ENCODE peak calls at places on chromosome 3, in six cellular contexts. R, X, O, Y, W and D are unnamed samples.

GRCh38 chr3:18425641-18426403 is 683 bp upstream of the SATB1 start:
- DNase-seq in R (no peak), X (peak), O (no peak), Y (peak), W (peak), D (peak)

GRCh38 chr3:128584412-128585020 is 66.1 kb downstream of the RPN1 start:
- DNase-seq in R (peak), X (peak), O (peak), Y (peak), W (peak), D (peak)

GRCh38 chr3:152719264-152719663 is 115.7 kb upstream of the P2RY1 start:
- DNase-seq in R (peak), X (no peak), O (no peak), Y (peak), W (no peak), D (no peak)

GRCh38 chr3:53495091-53495517 is 693 bp downstream of the CACNA1D start:
- DNase-seq in R (no peak), X (peak), O (peak), Y (no peak), W (no peak), D (no peak)

GRCh38 chr3:194928183-194928736 is 242.6 kb downstream of the FAM43A start:
- DNase-seq in R (peak), X (no peak), O (no peak), Y (peak), W (no peak), D (no peak)

GRCh38 chr3:54053882-54054281 is 68.5 kb upstream of the CACNA2D3 start:
- DNase-seq in R (no peak), X (no peak), O (no peak), Y (no peak), W (no peak), D (no peak)

GRCh38 chr3:108099679-108100428 is 9.0 kb upstream of the CD47 start:
- DNase-seq in R (no peak), X (no peak), O (no peak), Y (no peak), W (peak), D (peak)

GRCh38 chr3:57068437-57069089 is 8.1 kb downstream of the SPATA12 start:
- DNase-seq in R (peak), X (peak), O (no peak), Y (peak), W (peak), D (peak)

GRCh38 chr3:61894988-61895935 is 333.9 kb downstream of the PTPRG start:
- DNase-seq in R (peak), X (peak), O (no peak), Y (peak), W (peak), D (peak)

GRCh38 chr3:190089711-190090110 is 31.0 kb downstream of the P3H2 start:
- DNase-seq in R (peak), X (no peak), O (no peak), Y (no peak), W (no peak), D (no peak)

GRCh38 chr3:30698549-30698948 is 92.1 kb downstream of the TGFBR2 start:
- DNase-seq in R (no peak), X (no peak), O (no peak), Y (no peak), W (no peak), D (no peak)

GRCh38 chr3:80232760-80233159 is 465.0 kb upstream of the ROBO1 start:
- DNase-seq in R (peak), X (peak), O (peak), Y (peak), W (no peak), D (no peak)

GRCh38 chr3:122560680-122561079 is 3.4 kb downstream of the PARP9 start:
- DNase-seq in R (peak), X (peak), O (peak), Y (peak), W (peak), D (no peak)

DNA sequence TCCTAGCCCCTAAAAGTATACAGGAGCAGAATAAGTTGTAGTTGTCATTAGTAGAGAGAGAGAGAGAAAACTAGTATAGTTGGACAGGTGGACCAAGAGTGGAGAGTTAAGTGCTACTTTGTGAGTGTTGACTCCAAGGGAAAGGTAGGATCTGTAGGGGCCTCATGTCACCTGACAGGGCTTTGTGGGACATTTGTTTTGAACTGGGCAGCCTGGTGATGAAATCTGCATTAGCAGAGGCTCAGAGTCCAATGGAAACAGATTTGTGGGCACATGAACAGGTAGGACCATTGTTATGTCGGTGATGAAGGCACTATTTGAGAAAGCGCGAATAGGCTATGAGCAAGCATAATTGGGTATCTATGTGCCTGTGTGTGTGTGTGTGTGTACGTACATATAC is 43.5 kb downstream of the SGO1 start:
- DNase-seq in R (no peak), X (no peak), O (no peak), Y (no peak), W (no peak), D (no peak)
- H3K27ac ChIP-seq in R (no peak), X (no peak), O (peak), Y (no peak), W (no peak), D (peak)

GRCh38 chr3:135788978-135789377 is 176.6 kb upstream of the PPP2R3A start:
- DNase-seq in R (no peak), X (no peak), O (no peak), Y (no peak), W (no peak), D (no peak)

DNA sequence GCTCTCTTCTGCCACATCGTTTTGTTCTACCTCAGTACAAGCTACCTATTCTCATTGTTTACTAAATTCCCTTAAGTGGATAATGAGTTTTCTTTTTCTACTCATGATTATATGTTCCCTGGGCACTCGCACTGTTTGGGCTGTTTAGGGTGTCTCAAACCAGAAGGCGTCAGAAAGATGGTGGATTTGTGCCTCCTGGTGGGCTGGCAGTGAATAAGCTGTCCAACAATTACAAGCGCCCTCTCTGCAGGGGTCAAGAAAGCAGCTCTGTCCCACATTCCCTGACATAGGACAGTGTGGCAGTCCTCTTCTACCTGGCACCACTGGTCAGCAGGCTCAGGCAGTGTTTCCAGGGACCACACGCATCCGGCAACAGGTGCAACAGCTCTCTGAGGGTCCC is 173.4 kb upstream of the PPP2R3A start:
- DNase-seq in R (no peak), X (no peak), O (peak), Y (no peak), W (no peak), D (no peak)
- TF ChIP-seq CTCF in R (no peak), X (no peak), O (peak), Y (no peak), W (no peak), D (no peak)

DNA sequence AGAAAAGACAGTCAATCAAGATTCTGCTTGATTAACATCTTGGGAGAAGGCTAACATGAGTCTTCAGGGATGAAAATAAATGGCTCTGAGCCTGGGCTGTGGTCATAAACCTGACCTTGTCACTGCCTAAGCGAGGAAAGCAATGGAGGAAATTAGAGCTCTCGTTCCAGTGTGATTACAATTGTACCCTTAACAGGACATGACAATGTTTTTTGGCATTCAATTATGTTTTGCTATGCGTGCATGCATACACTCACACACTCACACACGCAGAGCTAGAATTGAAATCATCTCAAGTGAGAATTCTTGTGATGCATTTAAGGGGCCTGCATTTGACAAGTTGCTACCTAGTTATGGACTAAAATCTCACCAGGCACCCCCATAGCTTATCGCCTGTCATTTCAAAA is 24.1 kb downstream of the ZNF80 start:
- DNase-seq in R (peak), X (no peak), O (peak), Y (peak), W (no peak), D (no peak)
- H3K4me3 ChIP-seq in R (peak), X (no peak), O (no peak), Y (no peak), W (no peak), D (peak)

DNA sequence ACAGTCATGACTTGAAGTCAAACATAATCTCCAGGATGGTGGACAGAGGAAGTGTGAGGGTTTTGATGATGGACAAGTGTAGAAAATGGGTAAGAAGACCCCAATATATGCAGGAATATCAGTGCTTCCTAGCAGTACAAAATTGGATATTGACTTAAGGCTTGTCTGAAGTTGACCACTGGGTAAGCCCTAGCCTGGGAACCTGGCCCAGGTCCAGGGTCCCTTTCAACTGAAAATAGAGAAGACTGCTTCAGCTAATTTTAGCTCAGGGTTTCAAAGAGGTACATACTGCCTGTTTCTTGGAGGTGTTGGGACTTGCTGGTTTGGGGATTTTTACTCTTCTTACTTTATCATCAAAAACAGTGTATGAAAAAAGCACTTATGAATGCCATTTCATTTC is 4.7 kb downstream of the NR1D2 start:
- DNase-seq in R (no peak), X (peak), O (no peak), Y (peak), W (no peak), D (peak)
- H3K27ac ChIP-seq in R (no peak), X (peak), O (no peak), Y (no peak), W (peak), D (peak)

GRCh38 chr3:72680766-72681165 is 167.5 kb downstream of the SHQ1 start:
- DNase-seq in R (no peak), X (no peak), O (no peak), Y (no peak), W (no peak), D (no peak)
- TF ChIP-seq CTCF in R (no peak), X (no peak), O (no peak), Y (no peak), W (no peak), D (no peak)

DNA sequence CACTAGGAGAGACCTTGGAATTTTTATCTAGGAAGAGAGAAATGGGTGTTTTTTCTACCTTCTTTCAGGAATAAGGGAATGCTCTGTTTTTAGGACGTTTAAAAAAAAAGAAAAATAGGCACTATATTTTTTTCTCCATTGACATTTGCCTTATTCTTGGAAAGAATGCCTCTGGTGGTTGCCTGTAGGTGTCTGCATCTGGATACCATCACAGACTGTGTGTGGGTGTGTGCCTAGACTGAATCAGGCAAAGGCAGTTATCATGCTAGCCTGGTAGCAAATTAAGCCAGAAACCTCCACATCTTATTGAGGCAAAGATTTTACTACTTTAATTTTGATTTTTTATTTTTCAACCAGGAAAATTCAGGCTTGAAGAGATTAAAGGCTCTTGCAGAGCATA is 513.6 kb upstream of the KCNMB2 start:
- DNase-seq in R (peak), X (no peak), O (no peak), Y (no peak), W (no peak), D (no peak)
- H3K4me3 ChIP-seq in R (no peak), X (no peak), O (no peak), Y (no peak), W (no peak), D (no peak)

GRCh38 chr3:46561951-46562350 is 4.2 kb downstream of the LRRC2 start:
- DNase-seq in R (peak), X (peak), O (no peak), Y (no peak), W (no peak), D (no peak)
- H3K27ac ChIP-seq in R (no peak), X (no peak), O (no peak), Y (no peak), W (no peak), D (peak)

GRCh38 chr3:161875483-161875882 is 378.9 kb downstream of the OTOL1 start:
- DNase-seq in R (no peak), X (no peak), O (no peak), Y (no peak), W (no peak), D (no peak)
- TF ChIP-seq CTCF in R (no peak), X (no peak), O (peak), Y (no peak), W (no peak), D (no peak)